ENCODE peak calls at places on chromosomes 4 and X, in ten cellular contexts. O is activated CD8-positive, alpha-beta memory T cell treated with anti-CD3 and anti-CD28 coated beads, Interleukin-2, amount 50 U/mL, for 48 hours; K is neural progenitor cell; D is chondrocyte; W is Right ventricle myocardium superior; R is activated T-helper 1 cell treated with anti-CD3 and anti-CD28 coated beads, Interleukin-2, amount 50 U/mL, for 16 hours; S is A549; F is BJ; Y is anterior cingulate cortex; V is fibroblast of the aortic adventitia. A is an unnamed sample.

GRCh38 chrX:50483283-50483682 is 12.7 kb upstream of the DGKK start:
- DNase-seq in V (no peak), Y (no peak), D (no peak), W (no peak), K (no peak), S (no peak), O (no peak), F (no peak), R (no peak), A (no peak)

GRCh38 chrX:38278682-38279081 is 48.6 kb downstream of the RPGR start:
- DNase-seq in K (no peak), V (peak), S (no peak), O (no peak), Y (no peak), W (no peak), D (no peak), R (no peak), F (no peak), A (no peak)

GRCh38 chr4:128287159-128287870 is at the start of gene PGRMC2:
- DNase-seq in R (no peak), F (no peak), W (peak), K (no peak), S (peak), O (peak), Y (no peak), V (peak), D (peak), A (no peak)

GRCh38 chr4:24419147-24420034 is 165.0 kb downstream of the DHX15 start:
- DNase-seq in S (peak), D (no peak), F (peak), V (peak), R (peak), W (peak), K (peak), O (peak), Y (no peak), A (peak)

GRCh38 chr4:6394671-6395081 is 77.7 kb downstream of the PPP2R2C start:
- DNase-seq in D (no peak), S (no peak), V (no peak), W (no peak), O (no peak), R (no peak), K (no peak), F (no peak), Y (no peak), A (no peak)

GRCh38 chr4:103011378-103012025 is 8.0 kb downstream of the SLC9B1 start:
- DNase-seq in R (no peak), K (no peak), D (no peak), W (no peak), V (peak), Y (no peak), S (no peak), F (peak), O (no peak), A (no peak)

GRCh38 chrX:30301977-30302376 is 7.2 kb downstream of the NR0B1 start:
- DNase-seq in K (peak), V (peak), O (no peak), W (no peak), Y (no peak), D (no peak), F (no peak), R (no peak), S (no peak), A (no peak)

GRCh38 chrX:19046343-19047215 is 62.7 kb upstream of the PHKA2 start:
- DNase-seq in V (peak), K (no peak), F (no peak), O (no peak), R (no peak), S (peak), D (no peak), W (no peak), Y (no peak), A (no peak)

GRCh38 chrX:22526339-22526738 is 253.6 kb downstream of the CBLL2 start:
- DNase-seq in F (no peak), V (peak), W (no peak), O (no peak), D (no peak), K (no peak), R (no peak), S (no peak), Y (no peak), A (no peak)

GRCh38 chr4:176256921-176257320 is 12.1 kb downstream of the ASB5 start:
- DNase-seq in Y (no peak), F (no peak), R (no peak), S (no peak), D (no peak), K (peak), V (peak), W (no peak), O (no peak), A (no peak)

GRCh38 chr4:89152972-89153371 is 41.6 kb downstream of the TIGD2 start:
- DNase-seq in Y (no peak), S (no peak), F (no peak), O (no peak), V (no peak), R (no peak), D (no peak), K (peak), W (no peak), A (no peak)

GRCh38 chr4:182306792-182307507 is 63.7 kb downstream of the TENM3 start:
- DNase-seq in W (no peak), O (no peak), D (no peak), S (no peak), Y (no peak), K (no peak), V (no peak), F (no peak), R (no peak), A (no peak)

GRCh38 chr4:5460106-5460801 is 248.1 kb downstream of the EVC2 start:
- DNase-seq in O (no peak), S (peak), V (peak), K (peak), R (no peak), Y (no peak), D (no peak), W (no peak), F (no peak), A (peak)

A was measured in spleen.